ENCODE peak calls at places on chromosomes 16 and 17, in ten cellular contexts. One of them, this sample, is unnamed.

GRCh38 chr16:21033264-21033663 is 117.4 kb downstream of the DNAH3 start:
- DNase-seq in GM04503: no peak
- DNase-seq in NCI-H1092 treated with DMSO at 0.1 percent for 48 hours: no peak
- DNase-seq in AG09309: no peak
- DNase-seq in stimulated activated CD8-positive, alpha-beta memory T cell treated with anti-CD3 and anti-CD28 coated beads, Interleukin-4, amount 100 ng/mL, for 24 hours: no peak
- DNase-seq in NCI-H2029: no peak
- DNase-seq in HS-5: no peak
- DNase-seq in HTR-8/SVneo: no peak
- DNase-seq in skeletal muscle cell: no peak
- DNase-seq in T-helper 1 cell: no peak
- DNase-seq in this sample: no peak

GRCh38 chr16:65875362-65876199 is 490.9 kb upstream of the CDH5 start:
- DNase-seq in HS-5: no peak
- DNase-seq in NCI-H2029: no peak
- DNase-seq in skeletal muscle cell: no peak
- DNase-seq in HTR-8/SVneo: no peak
- DNase-seq in NCI-H1092 treated with DMSO at 0.1 percent for 48 hours: no peak
- DNase-seq in T-helper 1 cell: no peak
- DNase-seq in GM04503: peak
- DNase-seq in stimulated activated CD8-positive, alpha-beta memory T cell treated with anti-CD3 and anti-CD28 coated beads, Interleukin-4, amount 100 ng/mL, for 24 hours: no peak
- DNase-seq in AG09309: no peak
- DNase-seq in this sample: no peak

GRCh38 chr16:50671644-50672260 is 9.4 kb downstream of the SNX20 start:
- DNase-seq in NCI-H2029: no peak
- DNase-seq in HTR-8/SVneo: no peak
- DNase-seq in AG09309: no peak
- DNase-seq in skeletal muscle cell: no peak
- DNase-seq in stimulated activated CD8-positive, alpha-beta memory T cell treated with anti-CD3 and anti-CD28 coated beads, Interleukin-4, amount 100 ng/mL, for 24 hours: no peak
- DNase-seq in HS-5: no peak
- DNase-seq in GM04503: no peak
- DNase-seq in NCI-H1092 treated with DMSO at 0.1 percent for 48 hours: no peak
- DNase-seq in T-helper 1 cell: peak
- DNase-seq in this sample: no peak

GRCh38 chr16:56265184-56265583 is 73.9 kb downstream of the GNAO1 start:
- DNase-seq in HTR-8/SVneo: no peak
- DNase-seq in NCI-H1092 treated with DMSO at 0.1 percent for 48 hours: no peak
- DNase-seq in skeletal muscle cell: no peak
- DNase-seq in stimulated activated CD8-positive, alpha-beta memory T cell treated with anti-CD3 and anti-CD28 coated beads, Interleukin-4, amount 100 ng/mL, for 24 hours: no peak
- DNase-seq in HS-5: no peak
- DNase-seq in T-helper 1 cell: no peak
- DNase-seq in AG09309: no peak
- DNase-seq in GM04503: no peak
- DNase-seq in NCI-H2029: no peak
- DNase-seq in this sample: no peak

GRCh38 chr17:21008992-21009671 is 33.7 kb downstream of the USP22 start:
- DNase-seq in AG09309: no peak
- DNase-seq in stimulated activated CD8-positive, alpha-beta memory T cell treated with anti-CD3 and anti-CD28 coated beads, Interleukin-4, amount 100 ng/mL, for 24 hours: no peak
- DNase-seq in T-helper 1 cell: no peak
- DNase-seq in GM04503: no peak
- DNase-seq in HS-5: no peak
- DNase-seq in NCI-H1092 treated with DMSO at 0.1 percent for 48 hours: no peak
- DNase-seq in HTR-8/SVneo: no peak
- DNase-seq in NCI-H2029: no peak
- DNase-seq in skeletal muscle cell: no peak
- DNase-seq in this sample: no peak

GRCh38 chr16:57897053-57897784 is 73.7 kb downstream of the CNGB1 start:
- DNase-seq in skeletal muscle cell: no peak
- DNase-seq in stimulated activated CD8-positive, alpha-beta memory T cell treated with anti-CD3 and anti-CD28 coated beads, Interleukin-4, amount 100 ng/mL, for 24 hours: no peak
- DNase-seq in HS-5: no peak
- DNase-seq in GM04503: no peak
- DNase-seq in T-helper 1 cell: no peak
- DNase-seq in NCI-H1092 treated with DMSO at 0.1 percent for 48 hours: no peak
- DNase-seq in AG09309: no peak
- DNase-seq in HTR-8/SVneo: no peak
- DNase-seq in NCI-H2029: no peak
- DNase-seq in this sample: no peak

GRCh38 chr16:28531777-28532744 is 6.7 kb downstream of the NUPR1 start:
- DNase-seq in NCI-H2029: no peak
- DNase-seq in stimulated activated CD8-positive, alpha-beta memory T cell treated with anti-CD3 and anti-CD28 coated beads, Interleukin-4, amount 100 ng/mL, for 24 hours: no peak
- DNase-seq in HTR-8/SVneo: no peak
- DNase-seq in skeletal muscle cell: no peak
- DNase-seq in HS-5: no peak
- DNase-seq in AG09309: no peak
- DNase-seq in T-helper 1 cell: no peak
- DNase-seq in NCI-H1092 treated with DMSO at 0.1 percent for 48 hours: no peak
- DNase-seq in GM04503: no peak
- DNase-seq in this sample: no peak

GRCh38 chr17:81036128-81036891 is 1.4 kb downstream of the BAIAP2 start:
- DNase-seq in NCI-H1092 treated with DMSO at 0.1 percent for 48 hours: peak
- DNase-seq in NCI-H2029: no peak
- DNase-seq in skeletal muscle cell: no peak
- DNase-seq in T-helper 1 cell: no peak
- DNase-seq in AG09309: no peak
- DNase-seq in HS-5: no peak
- DNase-seq in HTR-8/SVneo: no peak
- DNase-seq in GM04503: no peak
- DNase-seq in stimulated activated CD8-positive, alpha-beta memory T cell treated with anti-CD3 and anti-CD28 coated beads, Interleukin-4, amount 100 ng/mL, for 24 hours: no peak
- DNase-seq in this sample: no peak

GRCh38 chr16:11094075-11094593 is 149.8 kb downstream of the CLEC16A start:
- DNase-seq in stimulated activated CD8-positive, alpha-beta memory T cell treated with anti-CD3 and anti-CD28 coated beads, Interleukin-4, amount 100 ng/mL, for 24 hours: peak
- DNase-seq in HS-5: no peak
- DNase-seq in AG09309: no peak
- DNase-seq in skeletal muscle cell: no peak
- DNase-seq in NCI-H1092 treated with DMSO at 0.1 percent for 48 hours: no peak
- DNase-seq in T-helper 1 cell: no peak
- DNase-seq in GM04503: no peak
- DNase-seq in HTR-8/SVneo: no peak
- DNase-seq in NCI-H2029: no peak
- DNase-seq in this sample: no peak

This sample was measured in COR-L47.